ENCODE peak calls at places on chromosomes 2 and 18, in six cellular contexts. F, O, T, H, S and R are unnamed samples.
A peak's percentile ranks its signal among the peaks of the same experiment; 100 is the strongest.

GRCh38 chr2:239075918-239076727 is 228.2 kb downstream of the TWIST2 start:
- DNase-seq in F (no peak), O (no peak), T (no peak), H (no peak), S (peak; percentile 46), R (no peak)

GRCh38 chr2:27636766-27637165 is 7.9 kb downstream of the GPN1 start:
- DNase-seq in F (no peak), O (no peak), T (no peak), H (no peak), S (no peak), R (no peak)

GRCh38 chr2:203718087-203718486 is 11.6 kb downstream of the CD28 start:
- DNase-seq in F (no peak), O (no peak), T (peak; percentile 94), H (peak; percentile 51), S (no peak), R (peak; percentile 42)

GRCh38 chr2:108139521-108139920 is 100.2 kb upstream of the SULT1C3 start:
- DNase-seq in F (peak; percentile 0), O (peak; percentile 53), T (peak; percentile 61), H (peak; percentile 31), S (no peak), R (no peak)

GRCh38 chr2:213288913-213289700 is 4.8 kb downstream of the SPAG16 start:
- DNase-seq in F (peak; percentile 11), O (peak; percentile 54), T (no peak), H (no peak), S (no peak), R (no peak)

GRCh38 chr18:21053127-21053526 is 58.5 kb downstream of the ROCK1 start:
- DNase-seq in F (peak; percentile 96), O (peak; percentile 16), T (no peak), H (peak; percentile 83), S (no peak), R (no peak)

GRCh38 chr2:46029332-46029811 is 267.8 kb upstream of the EPAS1 start:
- DNase-seq in F (peak; percentile 26), O (peak; percentile 56), T (no peak), H (peak; percentile 64), S (peak; percentile 48), R (no peak)

GRCh38 chr18:35851286-35851967 is 121.1 kb upstream of the RMP24 start:
- DNase-seq in F (no peak), O (no peak), T (no peak), H (no peak), S (no peak), R (no peak)

GRCh38 chr2:41840702-41841551 is 206.9 kb upstream of the PKDCC start:
- DNase-seq in F (peak; percentile 96), O (peak; percentile 97), T (peak; percentile 98), H (peak; percentile 97), S (peak; percentile 96), R (peak; percentile 92)

GRCh38 chr18:76521367-76521766 is 26.3 kb upstream of the ZNF516 start:
- DNase-seq in F (no peak), O (no peak), T (no peak), H (no peak), S (no peak), R (no peak)

GRCh38 chr18:78999939-79000338 is 20.3 kb downstream of the SALL3 start:
- DNase-seq in F (no peak), O (peak; percentile 68), T (no peak), H (no peak), S (no peak), R (no peak)

DNA sequence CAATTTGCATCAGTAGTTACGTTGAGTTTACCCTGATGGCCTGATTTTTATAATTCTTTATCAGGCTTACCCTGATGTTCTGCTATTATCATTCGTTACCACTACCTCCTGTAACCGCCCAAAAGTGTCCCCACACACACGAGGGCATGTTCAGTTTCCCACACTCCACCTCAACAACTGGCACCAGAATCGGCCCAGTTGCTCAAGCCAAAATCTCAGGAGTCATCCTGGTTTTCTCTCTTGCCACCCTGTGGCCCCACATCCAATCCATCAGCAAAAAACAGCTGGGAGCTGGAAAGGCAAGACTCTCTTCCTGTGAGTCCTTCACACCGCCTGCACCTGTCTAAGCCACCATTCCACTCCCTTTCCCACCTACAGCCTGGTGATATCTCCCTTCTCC is 102.9 kb upstream of the RAB6C start:
- DNase-seq in F (no peak), O (no peak), T (no peak), H (no peak), S (no peak), R (no peak)
- H3K4me3 ChIP-seq in F (peak overlapping the region; percentile 71), O (no peak overlapping the region), T (peak overlapping the region; percentile 73), H (peak overlapping the region; percentile 65), S (peak overlapping the region; percentile 78), R (peak overlapping the region; percentile 72)

GRCh38 chr18:73893879-73894278 is 253.8 kb downstream of the FBXO15 start:
- DNase-seq in F (no peak), O (peak; percentile 73), T (no peak), H (no peak), S (no peak), R (no peak)

GRCh38 chr18:73895701-73896100 is 251.9 kb downstream of the FBXO15 start:
- DNase-seq in F (no peak), O (peak; percentile 93), T (no peak), H (no peak), S (no peak), R (no peak)

GRCh38 chr18:73888565-73888964 is 259.1 kb downstream of the FBXO15 start:
- DNase-seq in F (no peak), O (no peak), T (no peak), H (no peak), S (no peak), R (no peak)

GRCh38 chr18:73887801-73888200 is 259.8 kb downstream of the FBXO15 start:
- DNase-seq in F (no peak), O (no peak), T (no peak), H (no peak), S (no peak), R (no peak)

GRCh38 chr18:73891572-73892421 is 255.8 kb downstream of the FBXO15 start:
- DNase-seq in F (no peak), O (no peak), T (no peak), H (no peak), S (no peak), R (no peak)
- TF ChIP-seq CTCF in F (peak; percentile 1), O (peak; percentile 42), T (no peak), H (no peak), S (no peak), R (peak; percentile 7)

GRCh38 chr2:222879602-222879933 is 18.7 kb downstream of the ACSL3 start:
- DNase-seq in F (no peak), O (no peak), T (no peak), H (no peak), S (no peak), R (no peak)

GRCh38 chr2:222876947-222877346 is 16.1 kb downstream of the ACSL3 start:
- DNase-seq in F (no peak), O (no peak), T (no peak), H (no peak), S (no peak), R (no peak)

GRCh38 chr2:222877556-222878278 is 16.9 kb downstream of the ACSL3 start:
- DNase-seq in F (no peak), O (peak; percentile 61), T (no peak), H (no peak), S (no peak), R (no peak)

GRCh38 chr2:222878877-222879601 is 18.2 kb downstream of the ACSL3 start:
- DNase-seq in F (peak; percentile 34), O (peak; percentile 85), T (no peak), H (peak; percentile 62), S (no peak), R (no peak)

DNA sequence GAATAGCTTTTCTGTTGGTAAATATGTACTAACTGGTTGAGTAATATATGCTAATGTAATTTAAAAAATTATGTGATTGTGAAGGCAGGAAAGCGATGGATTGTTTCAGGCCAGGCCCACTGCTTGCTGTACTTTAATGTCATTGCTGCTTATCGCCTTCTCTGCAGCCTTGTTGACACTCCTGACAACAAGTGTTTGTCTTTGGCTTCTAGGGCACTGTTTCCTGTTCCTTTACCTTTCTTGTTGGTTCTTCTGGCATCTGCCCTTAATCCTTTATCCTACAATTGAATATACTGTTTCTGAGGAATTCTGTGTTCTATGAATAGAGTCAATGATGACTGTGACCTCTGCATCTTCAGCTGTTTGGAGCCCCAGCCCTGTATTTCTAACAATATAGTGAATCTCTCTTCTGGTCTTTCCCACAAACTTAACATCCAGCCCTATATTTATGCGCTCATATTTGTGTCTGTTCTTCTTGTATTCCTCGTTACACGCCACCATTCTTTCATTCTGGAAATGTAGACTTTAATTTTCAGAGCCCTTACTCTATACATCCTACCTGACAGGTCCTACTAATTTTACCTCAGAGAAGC is 17.5 kb downstream of the ACSL3 start:
- DNase-seq in F (no peak), O (no peak), T (no peak), H (no peak), S (no peak), R (no peak)
- H3K4me3 ChIP-seq in F (no peak overlapping the region), O (peak overlapping the region; percentile 54), T (no peak overlapping the region), H (no peak overlapping the region), S (no peak overlapping the region), R (no peak overlapping the region)

DNA sequence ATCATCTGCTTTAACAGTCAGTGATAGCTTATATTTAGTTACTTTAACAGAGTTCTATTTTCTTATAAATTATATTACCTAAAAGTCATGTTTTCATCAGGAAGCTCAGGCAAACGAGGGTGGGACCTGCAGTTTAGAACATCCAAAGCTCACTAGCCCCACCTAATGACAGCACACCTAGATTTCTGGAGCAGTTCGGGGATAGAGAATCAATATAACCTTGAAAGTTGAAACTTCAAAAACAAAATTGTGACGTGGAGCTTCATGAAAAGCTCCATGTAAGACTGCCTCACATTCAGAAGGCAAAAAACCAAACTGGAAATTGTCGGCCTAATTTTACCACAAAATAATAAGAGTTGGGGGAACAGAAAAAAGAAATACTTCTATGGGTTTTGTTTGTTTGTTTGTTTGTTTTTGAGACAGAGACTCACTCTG is 185.9 kb upstream of the CCDC150 start:
- DNase-seq in F (peak; percentile 55), O (peak; percentile 72), T (peak; percentile 41), H (peak; percentile 86), S (no peak), R (peak; percentile 44)
- TF ChIP-seq CTCF in F (peak; percentile 68), O (peak; percentile 80), T (peak; percentile 65), H (peak; percentile 84), S (peak; percentile 62), R (peak; percentile 61)

GRCh38 chr2:106156305-106157288 is 37.5 kb downstream of the UXS1 start:
- DNase-seq in F (no peak), O (peak; percentile 93), T (no peak), H (no peak), S (no peak), R (no peak)
- H3K4me3 ChIP-seq in F (no peak overlapping the region), O (peak overlapping the region; percentile 21), T (no peak overlapping the region), H (no peak overlapping the region), S (no peak overlapping the region), R (no peak overlapping the region)

GRCh38 chr2:226609361-226609760 is 190.3 kb downstream of the IRS1 start:
- DNase-seq in F (peak; percentile 85), O (no peak), T (no peak), H (peak; percentile 90), S (no peak), R (no peak)

GRCh38 chr2:226608393-226608955 is 191.1 kb downstream of the IRS1 start:
- DNase-seq in F (no peak), O (no peak), T (no peak), H (no peak), S (no peak), R (no peak)

GRCh38 chr2:226605642-226606041 is 194.0 kb downstream of the IRS1 start:
- DNase-seq in F (no peak), O (no peak), T (no peak), H (no peak), S (no peak), R (no peak)

GRCh38 chr2:226603606-226604005 is 196.0 kb downstream of the IRS1 start:
- DNase-seq in F (no peak), O (no peak), T (no peak), H (no peak), S (no peak), R (no peak)

GRCh38 chr2:226607379-226607778 is 192.2 kb downstream of the IRS1 start:
- DNase-seq in F (peak; percentile 53), O (no peak), T (no peak), H (peak; percentile 85), S (no peak), R (no peak)
- TF ChIP-seq CTCF in F (no peak), O (no peak), T (no peak), H (no peak), S (no peak), R (no peak)